ENCODE peak calls at places on chromosomes 16 and 17, in five cellular contexts. V is stimulated activated CD8-positive, alpha-beta memory T cell treated with anti-CD3 and anti-CD28 coated beads, Interleukin-12 subunit alpha, Interleukin-12 subunit beta, amount 100 ng/mL, for 1 hour; I is pancreas; D is KBM-7; T is A549. C is an unnamed sample.

GRCh38 chr17:65558683-65559311 is 2.7 kb downstream of the AXIN2 start:
- DNase-seq in V (no peak), I (no peak), D (no peak), T (no peak), C (no peak)

GRCh38 chr16:57688487-57688986 is 6.1 kb upstream of the DRC7 start:
- DNase-seq in V (no peak), I (no peak), D (no peak), T (no peak), C (no peak)

GRCh38 chr16:48317614-48318013 is 67.6 kb downstream of the SIAH1 start:
- DNase-seq in V (no peak), I (no peak), D (peak; percentile 84), T (no peak), C (no peak)

GRCh38 chr17:21085707-21086106 is 41.1 kb upstream of the DHRS7B start:
- DNase-seq in V (no peak), I (no peak), D (no peak), T (no peak), C (no peak)

GRCh38 chr16:72467157-72467759 is 295.3 kb upstream of the PMFBP1 start:
- DNase-seq in V (no peak), I (no peak), D (peak; percentile 46), T (peak; percentile 2), C (peak; percentile 46)

GRCh38 chr16:1990336-1991134 is 765 bp downstream of the SYNGR3 start:
- DNase-seq in V (no peak), I (no peak), D (no peak), T (no peak), C (peak; percentile 58)

GRCh38 chr17:32915108-32915700 is 12.7 kb upstream of the TMEM98 start:
- DNase-seq in V (no peak), I (no peak), D (no peak), T (no peak), C (no peak)

GRCh38 chr16:87470332-87470731 is 22.5 kb downstream of the ZCCHC14 start:
- DNase-seq in V (no peak), I (no peak), D (no peak), T (no peak), C (no peak)

GRCh38 chr17:57567278-57567677 is 177.8 kb downstream of the CCDC182 start:
- DNase-seq in V (no peak), I (no peak), D (no peak), T (no peak), C (no peak)

GRCh38 chr17:77098884-77099545 is 41.8 kb upstream of the SEC14L1 start:
- DNase-seq in V (no peak), I (peak; percentile 71), D (peak; percentile 37), T (no peak), C (no peak)

GRCh38 chr16:10622036-10622921 is 41.9 kb upstream of the EMP2 start:
- DNase-seq in V (no peak), I (no peak), D (no peak), T (no peak), C (no peak)

GRCh38 chr16:63856537-63856936 is 1265.3 kb downstream of the CDH11 start:
- DNase-seq in V (no peak), I (no peak), D (no peak), T (no peak), C (no peak)

GRCh38 chr17:27741361-27741861 is 58.9 kb downstream of the NOS2 start:
- DNase-seq in V (no peak), I (no peak), D (no peak), T (no peak), C (no peak)

GRCh38 chr16:30381351-30382041 is 865 bp downstream of the SEPTIN1 start:
- DNase-seq in V (no peak), I (no peak), D (no peak), T (no peak), C (peak; percentile 67)

GRCh38 chr16:68756250-68757051 is 19.4 kb downstream of the CDH1 start:
- DNase-seq in V (peak; percentile 27), I (peak; percentile 82), D (no peak), T (no peak), C (peak; percentile 18)

GRCh38 chr16:87415441-87415840 is 23.3 kb downstream of the MAP1LC3B start:
- DNase-seq in V (no peak), I (no peak), D (no peak), T (no peak), C (no peak)

GRCh38 chr17:58172369-58173071 is 5.7 kb downstream of the OR4D2 start:
- DNase-seq in V (no peak), I (no peak), D (peak; percentile 66), T (peak; percentile 68), C (peak; percentile 49)

GRCh38 chr16:28053461-28053860 is 10.1 kb downstream of the GSG1L start:
- DNase-seq in V (no peak), I (no peak), D (no peak), T (no peak), C (no peak)

GRCh38 chr17:3788200-3788599 is 12.8 kb downstream of the ITGAE start:
- DNase-seq in V (no peak), I (no peak), D (peak; percentile 19), T (no peak), C (no peak)

GRCh38 chr17:19897108-19897854 is 29.5 kb upstream of the ULK2 start:
- DNase-seq in V (no peak), I (peak; percentile 5), D (no peak), T (no peak), C (no peak)

GRCh38 chr17:49779730-49780220 is 8.7 kb upstream of the KAT7 start:
- DNase-seq in V (no peak), I (peak; percentile 23), D (peak; percentile 67), T (peak; percentile 34), C (peak; percentile 61)

GRCh38 chr16:82183004-82183397 is 13.0 kb upstream of the MPHOSPH6 start:
- DNase-seq in V (no peak), I (no peak), D (no peak), T (no peak), C (no peak)

GRCh38 chr17:78675836-78676235 is 98.6 kb upstream of the DNAH17 start:
- DNase-seq in V (no peak), I (no peak), D (no peak), T (no peak), C (no peak)

GRCh38 chr17:59618894-59619312 is 792 bp upstream of the CLTC start:
- DNase-seq in V (no peak), I (no peak), D (no peak), T (peak; percentile 87), C (no peak)

GRCh38 chr17:77847211-77848085 is 111.1 kb upstream of the TNRC6C start:
- DNase-seq in V (no peak), I (no peak), D (no peak), T (no peak), C (no peak)

GRCh38 chr17:7922499-7923289 is 6.6 kb upstream of the RNF227 start:
- DNase-seq in V (peak; percentile 67), I (peak; percentile 83), D (no peak), T (no peak), C (no peak)

GRCh38 chr16:83530293-83530692 is 277.5 kb upstream of the HSBP1 start:
- DNase-seq in V (no peak), I (no peak), D (peak; percentile 0), T (no peak), C (no peak)

GRCh38 chr16:71255721-71256120 is 25.2 kb upstream of the HYDIN start:
- DNase-seq in V (no peak), I (no peak), D (no peak), T (no peak), C (no peak)

GRCh38 chr17:2017274-2017941 is 7.7 kb downstream of the RTN4RL1 start:
- DNase-seq in V (no peak), I (no peak), D (peak; percentile 17), T (no peak), C (peak; percentile 45)

GRCh38 chr16:87062569-87063442 is 254.4 kb downstream of the C16orf95 start:
- DNase-seq in V (peak; percentile 24), I (peak; percentile 63), D (peak; percentile 64), T (peak; percentile 91), C (peak; percentile 80)

GRCh38 chr16:81241706-81242105 is 3.2 kb downstream of the BCO1 start:
- DNase-seq in V (no peak), I (no peak), D (no peak), T (no peak), C (no peak)

GRCh38 chr16:50548659-50549560 is 714 bp downstream of the NKD1 start:
- DNase-seq in V (peak; percentile 10), I (no peak), D (no peak), T (peak; percentile 34), C (no peak)

GRCh38 chr16:1612320-1613111 is at the start of gene CRAMP1:
- DNase-seq in V (no peak), I (no peak), D (peak; percentile 21), T (peak; percentile 38), C (peak; percentile 24)

GRCh38 chr16:63187638-63188037 is 1151.4 kb upstream of the CDH8 start:
- DNase-seq in V (no peak), I (no peak), D (no peak), T (no peak), C (no peak)

GRCh38 chr17:75639771-75640555 is 6.7 kb downstream of the SMIM5 start:
- DNase-seq in V (no peak), I (no peak), D (no peak), T (no peak), C (no peak)

GRCh38 chr17:47117386-47117785 is 71.7 kb downstream of the CDC27 start:
- DNase-seq in V (no peak), I (no peak), D (no peak), T (no peak), C (no peak)

GRCh38 chr16:56662357-56663354 is 4.9 kb downstream of the MT1F start:
- DNase-seq in V (no peak), I (no peak), D (no peak), T (no peak), C (no peak)

GRCh38 chr17:6163632-6164319 is 93.6 kb downstream of the WSCD1 start:
- DNase-seq in V (no peak), I (no peak), D (no peak), T (no peak), C (no peak)